ENCODE peak calls at places on chromosomes 1 and 21, in six cellular contexts. L is CD8-positive, alpha-beta memory T cell; Z is SJSA1; S is endodermal cell; W is uterus; K is right atrium auricular region. H is an unnamed sample.

GRCh38 chr1:41504126-41505035 is 19.9 kb upstream of the EDN2 start:
- DNase-seq in K (no peak), W (no peak), L (no peak), Z (no peak), S (peak; percentile 70), H (no peak)

GRCh38 chr21:43716376-43717165 is 2.4 kb upstream of the PDXK start:
- DNase-seq in Z (no peak), S (no peak), L (no peak), W (no peak), K (no peak), H (no peak)

GRCh38 chr1:236063919-236064673 is 794 bp downstream of the NID1 start:
- DNase-seq in S (peak; percentile 75), W (peak; percentile 71), K (peak; percentile 77), Z (peak; percentile 65), L (no peak), H (peak; percentile 52)

GRCh38 chr1:215517441-215517891 is 49.6 kb upstream of the KCTD3 start:
- DNase-seq in Z (no peak), L (no peak), W (no peak), K (no peak), S (peak; percentile 73), H (no peak)

GRCh38 chr1:196660912-196661311 is 9.1 kb downstream of the CFH start:
- DNase-seq in S (no peak), Z (no peak), L (no peak), W (no peak), K (no peak), H (peak; percentile 34)

GRCh38 chr1:62849031-62849430 is 65.1 kb downstream of the ATG4C start:
- DNase-seq in W (no peak), L (no peak), K (no peak), S (no peak), Z (no peak), H (no peak)

GRCh38 chr1:30446508-30446907 is 276.9 kb downstream of the MATN1 start:
- DNase-seq in W (no peak), S (peak; percentile 29), Z (peak; percentile 28), K (no peak), L (no peak), H (no peak)

GRCh38 chr1:240946926-240947325 is 335.0 kb upstream of the GREM2 start:
- DNase-seq in L (no peak), W (no peak), K (no peak), Z (peak; percentile 53), S (peak; percentile 59), H (no peak)

GRCh38 chr1:185759061-185759460 is 24.9 kb downstream of the HMCN1 start:
- DNase-seq in K (no peak), S (no peak), L (no peak), Z (no peak), W (no peak), H (no peak)

GRCh38 chr1:178093958-178094751 is at the start of gene RASAL2:
- DNase-seq in S (peak; percentile 92), L (no peak), W (peak; percentile 45), K (peak; percentile 67), Z (peak; percentile 80), H (peak; percentile 18)

GRCh38 chr1:157830887-157831286 is 10.7 kb downstream of the CD5L start:
- DNase-seq in W (no peak), K (no peak), S (no peak), L (no peak), Z (no peak), H (no peak)

GRCh38 chr1:162726539-162726938 is 64.0 kb upstream of the HSD17B7 start:
- DNase-seq in L (no peak), W (no peak), S (no peak), K (no peak), Z (no peak), H (no peak)

GRCh38 chr1:159826436-159827101 is at the start of gene SLAMF8:
- DNase-seq in S (no peak), L (peak; percentile 51), W (no peak), K (peak; percentile 68), Z (no peak), H (no peak)

GRCh38 chr21:14836950-14837349 is 227.8 kb downstream of the NRIP1 start:
- DNase-seq in W (no peak), K (no peak), S (no peak), L (no peak), Z (no peak), H (no peak)

GRCh38 chr1:207649204-207649753 is 4.3 kb downstream of the CR1L start:
- DNase-seq in W (no peak), Z (no peak), K (no peak), L (no peak), S (peak; percentile 63), H (no peak)

GRCh38 chr1:220313576-220313975 is 41.3 kb upstream of the RAB3GAP2 start:
- DNase-seq in Z (no peak), W (no peak), S (no peak), K (no peak), L (no peak), H (no peak)

GRCh38 chr21:46560568-46561447 is 44.1 kb downstream of the S100B start:
- DNase-seq in S (no peak), L (no peak), K (peak; percentile 57), W (no peak), Z (peak; percentile 30), H (no peak)

GRCh38 chr1:160868141-160868540 is 5.5 kb upstream of the CD244 start:
- DNase-seq in W (no peak), S (no peak), L (no peak), Z (no peak), K (no peak), H (no peak)

GRCh38 chr1:7042322-7043231 is 257.3 kb downstream of the CAMTA1 start:
- DNase-seq in L (no peak), Z (no peak), K (no peak), S (peak; percentile 61), W (no peak), H (no peak)

GRCh38 chr1:161313554-161314200 is 504 bp upstream of the SDHC start:
- DNase-seq in S (no peak), Z (peak; percentile 29), W (no peak), K (no peak), L (no peak), H (no peak)

GRCh38 chr1:228515200-228515834 is 28.1 kb downstream of the RNF187 start:
- DNase-seq in S (peak; percentile 77), L (peak; percentile 25), Z (peak; percentile 34), W (no peak), K (no peak), H (no peak)

GRCh38 chr1:18948048-18948912 is 8.2 kb downstream of the IFFO2 start:
- DNase-seq in W (no peak), Z (no peak), S (no peak), K (no peak), L (peak; percentile 68), H (no peak)

GRCh38 chr1:43246466-43247213 is 23.1 kb upstream of the TMEM125 start:
- DNase-seq in L (no peak), K (no peak), W (no peak), Z (no peak), S (no peak), H (no peak)
- H3K4me3 ChIP-seq in L (no peak overlapping the region), K (no peak overlapping the region), W (no peak overlapping the region), Z (no peak overlapping the region), S (peak overlapping the region; percentile 51), H (no peak overlapping the region)

GRCh38 chr1:184494929-184495328 is 108.1 kb downstream of the C1orf21 start:
- DNase-seq in W (no peak), K (no peak), Z (no peak), L (no peak), S (no peak), H (no peak)
- H3K27me3 ChIP-seq in W (no peaks in the 10 kb centered on the region), K (no peaks in the 10 kb centered on the region), Z (no peaks in the 10 kb centered on the region), L (no peaks in the 10 kb centered on the region), S (no peaks in the 10 kb centered on the region), H (no peaks in the 10 kb centered on the region)

GRCh38 chr1:17207966-17208418 is 3.1 kb downstream of the PADI1 start:
- DNase-seq in S (peak; percentile 65), K (no peak), W (no peak), Z (peak; percentile 81), L (peak; percentile 9), H (no peak)
- H3K4me3 ChIP-seq in S (no peak overlapping the region), K (no peak overlapping the region), W (no peak overlapping the region), Z (no peak overlapping the region), L (no peak overlapping the region), H (no peak overlapping the region)

DNA sequence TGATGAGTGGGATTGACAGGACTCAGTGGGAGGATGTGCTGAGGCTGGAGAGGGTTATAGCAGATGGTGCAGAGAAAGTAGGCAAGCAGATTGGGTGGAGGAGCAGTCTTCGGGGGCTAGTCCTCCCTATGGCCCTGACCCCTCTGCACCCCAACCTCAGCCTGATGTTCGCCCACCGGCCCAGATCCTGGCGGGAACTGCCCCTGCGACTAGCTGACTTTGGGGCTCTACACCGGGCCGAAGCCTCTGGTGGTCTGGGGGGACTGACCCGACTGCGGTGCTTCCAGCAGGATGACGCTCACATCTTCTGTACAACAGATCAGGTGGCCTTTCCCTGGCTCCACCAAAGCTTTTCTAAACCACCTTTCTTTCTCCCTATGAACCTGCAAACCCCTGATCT is 9.6 kb upstream of the ECM1 start:
- DNase-seq in L (no peak), W (no peak), Z (no peak), S (no peak), K (no peak), H (no peak)
- H3K27me3 ChIP-seq in L (no peaks in the 10 kb centered on the region), W (no peaks in the 10 kb centered on the region), Z (no peaks in the 10 kb centered on the region), S (no peaks in the 10 kb centered on the region), K (no peaks in the 10 kb centered on the region), H (no peaks in the 10 kb centered on the region)

GRCh38 chr1:44695671-44696070 is 21.2 kb downstream of the ARMH1 start:
- DNase-seq in Z (no peak), K (no peak), S (no peak), L (no peak), W (no peak), H (no peak)

GRCh38 chr1:44693159-44693558 is 18.6 kb downstream of the ARMH1 start:
- DNase-seq in S (no peak), K (no peak), L (no peak), W (no peak), Z (no peak), H (no peak)

GRCh38 chr1:44696789-44697188 is 22.3 kb downstream of the ARMH1 start:
- DNase-seq in S (no peak), L (no peak), K (no peak), W (no peak), Z (no peak), H (no peak)

GRCh38 chr1:44693900-44694299 is 19.4 kb downstream of the ARMH1 start:
- DNase-seq in W (no peak), Z (no peak), L (no peak), S (no peak), K (no peak), H (no peak)

GRCh38 chr1:44694863-44695478 is 20.5 kb downstream of the ARMH1 start:
- DNase-seq in W (no peak), K (no peak), S (no peak), Z (no peak), L (no peak), H (no peak)
- H3K4me3 ChIP-seq in W (no peak overlapping the region), K (no peak overlapping the region), S (no peak overlapping the region), Z (no peak overlapping the region), L (no peak overlapping the region), H (no peak overlapping the region)

H was measured in tibial nerve.